ENCODE peak calls at places on chromosomes 11 and 22, in nine cellular contexts. Z, Q, G, M, L, P, X, U and H are unnamed samples.

GRCh38 chr11:109968299-109968698 is 124.9 kb upstream of the ZC3H12C start:
- DNase-seq in Z (no peak), Q (no peak), G (no peak), M (no peak), L (no peak), P (no peak), X (no peak), U (no peak), H (no peak)

GRCh38 chr22:39133871-39134270 is 18.6 kb downstream of the CBX7 start:
- DNase-seq in Z (no peak), Q (no peak), G (no peak), M (no peak), L (no peak), P (no peak), X (no peak), U (no peak), H (no peak)

GRCh38 chr11:1746956-1747752 is 3.2 kb downstream of the IFITM10 start:
- DNase-seq in Z (no peak), Q (no peak), G (no peak), M (no peak), L (peak; percentile 42), P (no peak), X (no peak), U (no peak), H (no peak)

GRCh38 chr11:23574149-23574548 is 713.9 kb upstream of the CCDC179 start:
- DNase-seq in Z (no peak), Q (no peak), G (no peak), M (no peak), L (no peak), P (no peak), X (no peak), U (no peak), H (no peak)

GRCh38 chr11:5967708-5968107 is 586 bp downstream of the OR56A5 start:
- DNase-seq in Z (no peak), Q (no peak), G (no peak), M (no peak), L (no peak), P (no peak), X (no peak), U (no peak), H (peak; percentile 7)

GRCh38 chr11:32266611-32267010 is 168.7 kb downstream of the WT1 start:
- DNase-seq in Z (no peak), Q (no peak), G (no peak), M (no peak), L (no peak), P (no peak), X (no peak), U (peak; percentile 4), H (no peak)

GRCh38 chr22:33034753-33035152 is 23.4 kb downstream of the SYN3 start:
- DNase-seq in Z (no peak), Q (no peak), G (no peak), M (no peak), L (no peak), P (no peak), X (no peak), U (no peak), H (no peak)

GRCh38 chr11:73661035-73661628 is 14.8 kb downstream of the PLEKHB1 start:
- DNase-seq in Z (peak; percentile 65), Q (peak; percentile 90), G (peak; percentile 89), M (peak; percentile 90), L (peak; percentile 94), P (peak; percentile 67), X (peak; percentile 92), U (peak; percentile 77), H (peak; percentile 83)

GRCh38 chr11:118859995-118860394 is 23.7 kb upstream of the CXCR5 start:
- DNase-seq in Z (no peak), Q (no peak), G (no peak), M (no peak), L (no peak), P (no peak), X (no peak), U (no peak), H (no peak)

GRCh38 chr11:107457205-107457557 is 444 bp downstream of the CWF19L2 start:
- DNase-seq in Z (no peak), Q (no peak), G (no peak), M (peak; percentile 18), L (no peak), P (no peak), X (no peak), U (peak; percentile 1), H (peak; percentile 8)

DNA sequence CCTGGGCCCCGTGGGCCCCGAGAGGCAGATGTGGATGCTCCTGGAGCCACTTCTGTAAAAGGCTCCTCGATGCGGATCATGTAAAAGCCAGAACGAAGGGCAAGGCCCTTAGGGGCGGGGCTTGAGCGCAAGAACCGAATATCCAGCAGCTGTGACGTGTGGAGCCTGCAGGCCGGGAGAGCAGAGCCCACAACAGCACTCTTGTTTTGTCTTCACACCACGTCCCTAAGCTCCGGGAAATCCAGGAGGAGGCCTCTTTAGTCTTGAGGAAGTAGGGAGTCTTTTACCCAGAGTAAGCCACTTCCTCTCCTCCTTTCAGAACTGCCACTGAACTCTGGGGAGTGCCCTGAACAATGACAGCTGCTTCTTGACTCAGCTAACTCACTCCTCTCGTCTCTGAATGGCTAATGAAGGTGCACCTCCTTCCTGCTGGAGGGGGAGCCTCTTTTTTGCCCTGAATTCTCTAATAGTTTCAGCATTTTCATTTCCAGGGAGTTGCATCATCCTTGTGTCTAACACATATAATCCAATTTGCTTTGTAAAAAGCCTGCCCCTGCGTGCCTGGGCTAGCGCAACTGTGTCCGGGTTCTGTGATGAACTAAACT is 12.5 kb downstream of the L3MBTL2 start:
- DNase-seq in Z (no peak), Q (peak; percentile 80), G (no peak), M (no peak), L (peak; percentile 68), P (peak; percentile 24), X (no peak), U (peak; percentile 92), H (no peak)
- H3K4me3 ChIP-seq in Z (no peak overlapping the region), Q (peak overlapping the region; percentile 48), G (peak overlapping the region; percentile 28), M (no peak overlapping the region), L (no peak overlapping the region), P (no peak overlapping the region), X (no peak overlapping the region), U (peak overlapping the region; percentile 11), H (no peak overlapping the region)

GRCh38 chr11:61142424-61142823 is 18.8 kb downstream of the VPS37C start:
- DNase-seq in Z (no peak), Q (no peak), G (no peak), M (no peak), L (no peak), P (no peak), X (no peak), U (peak; percentile 63), H (no peak)
- H3K9me3 ChIP-seq in Z (no peaks in the 10 kb centered on the region), Q (no peaks in the 10 kb centered on the region), G (no peaks in the 10 kb centered on the region), M (no peaks in the 10 kb centered on the region), L (no peaks in the 10 kb centered on the region), P (no peaks in the 10 kb centered on the region), X (no peaks in the 10 kb centered on the region), U (no peaks in the 10 kb centered on the region), H (no peaks in the 10 kb centered on the region)

GRCh38 chr11:69290791-69291190 is 3.2 kb upstream of the MYEOV start:
- DNase-seq in Z (no peak), Q (no peak), G (no peak), M (no peak), L (peak; percentile 57), P (no peak), X (no peak), U (no peak), H (no peak)

GRCh38 chr11:69293087-69293486 is 868 bp upstream of the MYEOV start:
- DNase-seq in Z (no peak), Q (no peak), G (no peak), M (no peak), L (no peak), P (no peak), X (no peak), U (no peak), H (peak; percentile 41)

GRCh38 chr11:69292221-69292648 is 1.7 kb upstream of the MYEOV start:
- DNase-seq in Z (peak; percentile 32), Q (no peak), G (peak; percentile 17), M (no peak), L (peak; percentile 65), P (peak; percentile 15), X (no peak), U (no peak), H (no peak)

GRCh38 chr11:69293819-69294505 is at the start of gene MYEOV:
- DNase-seq in Z (no peak), Q (no peak), G (no peak), M (no peak), L (peak; percentile 78), P (no peak), X (no peak), U (no peak), H (peak; percentile 31)

DNA sequence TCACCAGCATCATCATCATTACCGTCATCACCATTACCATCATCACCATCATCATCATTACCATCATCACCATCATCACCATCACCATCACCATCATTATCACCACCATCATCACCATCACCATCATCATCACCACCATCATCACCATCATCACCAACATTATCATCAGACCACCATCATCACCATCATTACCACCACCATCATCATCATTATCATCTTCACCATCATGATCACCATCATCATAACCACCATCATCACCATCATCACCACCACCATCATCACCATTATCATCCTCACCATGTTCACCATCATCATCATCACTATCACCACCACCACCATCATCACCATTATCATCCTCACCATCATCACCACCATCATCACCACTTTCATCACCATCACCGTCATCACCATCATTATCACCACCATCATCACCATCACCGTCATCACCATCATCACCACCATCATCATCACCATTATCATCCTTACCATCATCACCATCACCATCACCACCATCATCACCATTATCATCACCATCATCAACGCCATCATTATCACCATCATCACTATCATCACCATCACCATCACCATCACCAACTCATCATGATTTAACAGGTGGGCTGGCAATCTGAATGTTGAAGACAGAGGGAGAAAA is 2.4 kb upstream of the MYEOV start:
- DNase-seq in Z (no peak), Q (no peak), G (no peak), M (no peak), L (no peak), P (no peak), X (no peak), U (no peak), H (no peak)
- H3K27me3 ChIP-seq in Z (no peaks in the 10 kb centered on the region), Q (no peaks in the 10 kb centered on the region), G (no peaks in the 10 kb centered on the region), M (no peaks in the 10 kb centered on the region), L (no peaks in the 10 kb centered on the region), P (no peaks in the 10 kb centered on the region), X (no peaks in the 10 kb centered on the region), U (no peaks in the 10 kb centered on the region), H (no peaks in the 10 kb centered on the region)

GRCh38 chr11:76010051-76010450 is 195.0 kb downstream of the UVRAG start:
- DNase-seq in Z (no peak), Q (no peak), G (no peak), M (no peak), L (no peak), P (no peak), X (no peak), U (no peak), H (no peak)

GRCh38 chr11:76008474-76008873 is 193.5 kb downstream of the UVRAG start:
- DNase-seq in Z (no peak), Q (no peak), G (no peak), M (no peak), L (no peak), P (no peak), X (no peak), U (peak; percentile 84), H (no peak)

DNA sequence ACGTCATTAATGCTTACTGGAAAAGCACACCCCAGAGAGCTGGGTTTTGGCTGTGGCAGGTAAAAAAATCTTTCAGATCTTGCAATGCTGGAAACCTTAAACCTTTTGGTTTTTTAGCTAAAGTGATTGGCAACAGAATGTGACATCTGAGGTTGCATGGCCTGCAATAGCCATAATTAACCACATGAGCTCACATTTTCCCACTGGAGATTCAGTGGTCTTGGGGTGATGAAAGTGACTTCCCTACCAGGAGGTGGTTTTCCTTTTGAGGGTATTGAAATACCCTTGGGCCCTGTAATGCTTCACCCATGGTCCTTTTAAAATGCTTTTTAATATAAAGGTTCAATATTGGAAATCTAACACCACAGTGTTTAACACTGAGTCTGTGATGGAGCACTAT is 192.8 kb downstream of the WNT11 start:
- DNase-seq in Z (no peak), Q (no peak), G (no peak), M (no peak), L (no peak), P (no peak), X (no peak), U (no peak), H (no peak)
- H3K4me3 ChIP-seq in Z (no peak overlapping the region), Q (no peak overlapping the region), G (no peak overlapping the region), M (no peak overlapping the region), L (no peak overlapping the region), P (no peak overlapping the region), X (no peak overlapping the region), U (no peak overlapping the region), H (no peak overlapping the region)